ENCODE peak calls at places on chromosomes 2 and 18, in four cellular contexts. P is stimulated activated CD4-positive, alpha-beta T cell treated with anti-CD3 and anti-CD28 coated beads, Interleukin-15, amount 100 ng/mL, for 24 hours; X is progenitor cell of endocrine pancreas; T is T-helper 2 cell. H is an unnamed sample.

GRCh38 chr2:56001992-56002391 is 78.4 kb upstream of the EFEMP1 start:
- DNase-seq in P (no peak), X (no peak), T (no peak), H (no peak)

GRCh38 chr2:203527719-203528118 is 7.4 kb downstream of the RAPH1 start:
- DNase-seq in P (no peak), X (no peak), T (no peak), H (no peak)

GRCh38 chr2:152606965-152607364 is 110.3 kb downstream of the PRPF40A start:
- DNase-seq in P (no peak), X (no peak), T (no peak), H (no peak)

GRCh38 chr2:158394453-158394852 is 62.1 kb downstream of the CCDC148 start:
- DNase-seq in P (no peak), X (no peak), T (no peak), H (no peak)

GRCh38 chr2:125397535-125398251 is 1258.3 kb upstream of the GYPC start:
- DNase-seq in P (no peak), X (no peak), T (no peak), H (no peak)

GRCh38 chr2:26772064-26773001 is 8.2 kb downstream of the SLC35F6 start:
- DNase-seq in P (peak; percentile 13), X (no peak), T (no peak), H (peak; percentile 54)

GRCh38 chr18:13139885-13140450 is 78.6 kb upstream of the LDLRAD4 start:
- DNase-seq in P (no peak), X (no peak), T (no peak), H (peak; percentile 18)

GRCh38 chr2:241812730-241813079 is 3.7 kb downstream of the NEU4 start:
- DNase-seq in P (no peak), X (no peak), T (no peak), H (no peak)

GRCh38 chr2:99975386-99975785 is 167.0 kb downstream of the AFF3 start:
- DNase-seq in P (no peak), X (no peak), T (no peak), H (no peak)

GRCh38 chr18:48109961-48110493 is 179.6 kb upstream of the SMAD2 start:
- DNase-seq in P (no peak), X (no peak), T (no peak), H (no peak)

GRCh38 chr2:201174687-201175086 is 8.3 kb upstream of the CASP10 start:
- DNase-seq in P (no peak), X (no peak), T (no peak), H (no peak)

GRCh38 chr2:128278979-128279378 is 39.7 kb downstream of the HS6ST1 start:
- DNase-seq in P (no peak), X (no peak), T (no peak), H (no peak)

GRCh38 chr2:43083710-43084698 is 142.4 kb downstream of the ZFP36L2 start:
- DNase-seq in P (no peak), X (no peak), T (no peak), H (no peak)

GRCh38 chr2:182186132-182186735 is 200.6 kb downstream of the PPP1R1C start:
- DNase-seq in P (no peak), X (no peak), T (no peak), H (no peak)

GRCh38 chr2:156037472-156037871 is 295.0 kb downstream of the NR4A2 start:
- DNase-seq in P (no peak), X (no peak), T (no peak), H (no peak)

H was measured in activated CD8-positive, alpha-beta T cell treated with anti-CD3 and anti-CD28 coated beads for 36 hours.